ENCODE peak calls at places on chromosomes 6 and 20, in six cellular contexts. N is IMR-90, A is RWPE1, T is hepatocyte, M is tibial artery, F is GM23338. K is an unnamed sample.

GRCh38 chr6:91161246-91161645 is 574.4 kb upstream of the MAP3K7 start:
- DNase-seq in N (no peak), M (no peak), F (no peak), A (no peak), T (no peak), K (no peak)

GRCh38 chr20:23257106-23257761 is 93.4 kb upstream of the NXT1 start:
- DNase-seq in N (peak; percentile 27), A (no peak), T (no peak), F (no peak), M (no peak), K (no peak)

GRCh38 chr6:159828074-159828473 is 28.0 kb downstream of the PNLDC1 start:
- DNase-seq in M (no peak), N (peak; percentile 14), A (no peak), T (no peak), F (no peak), K (no peak)

GRCh38 chr20:34562643-34563042 is 4.1 kb downstream of the MAP1LC3A start:
- DNase-seq in M (no peak), F (peak; percentile 69), N (peak; percentile 16), A (no peak), T (no peak), K (no peak)

GRCh38 chr6:2560903-2561698 is 189.6 kb downstream of the MYLK4 start:
- DNase-seq in N (no peak), M (no peak), T (no peak), A (no peak), F (no peak), K (no peak)

GRCh38 chr20:1225263-1225728 is 548 bp upstream of the RAD21L1 start:
- DNase-seq in F (peak; percentile 91), M (no peak), T (no peak), A (no peak), N (no peak), K (no peak)

GRCh38 chr20:50379049-50379990 is 130.9 kb upstream of the PTPN1 start:
- DNase-seq in M (peak; percentile 96), T (peak; percentile 82), F (no peak), N (peak; percentile 92), A (no peak), K (peak; percentile 93)

GRCh38 chr6:53673138-53673801 is 7.7 kb upstream of the KLHL31 start:
- DNase-seq in T (peak; percentile 24), N (peak; percentile 83), F (no peak), M (no peak), A (peak; percentile 45), K (no peak)

GRCh38 chr6:166365806-166366205 is 16.9 kb downstream of the MPC1 start:
- DNase-seq in N (peak; percentile 43), M (no peak), F (peak; percentile 71), A (no peak), T (no peak), K (no peak)

GRCh38 chr20:8532169-8532568 is 400.1 kb downstream of the PLCB1 start:
- DNase-seq in F (no peak), N (no peak), T (no peak), M (no peak), A (no peak), K (no peak)

GRCh38 chr20:10634683-10635411 is 39.0 kb downstream of the JAG1 start:
- DNase-seq in A (no peak), T (no peak), M (no peak), N (peak; percentile 92), F (no peak), K (no peak)

GRCh38 chr6:167786859-167787675 is 39.6 kb upstream of the AFDN start:
- DNase-seq in F (no peak), N (no peak), A (no peak), T (no peak), M (no peak), K (no peak)

GRCh38 chr6:167791036-167791779 is 35.5 kb upstream of the AFDN start:
- DNase-seq in T (peak; percentile 54), N (no peak), F (no peak), M (no peak), A (peak; percentile 59), K (no peak)

GRCh38 chr6:167789358-167789757 is 37.4 kb upstream of the AFDN start:
- DNase-seq in M (no peak), F (no peak), T (no peak), N (no peak), A (no peak), K (no peak)

GRCh38 chr6:167787896-167788530 is 38.7 kb upstream of the AFDN start:
- DNase-seq in N (no peak), F (no peak), M (no peak), A (no peak), T (no peak), K (no peak)

DNA sequence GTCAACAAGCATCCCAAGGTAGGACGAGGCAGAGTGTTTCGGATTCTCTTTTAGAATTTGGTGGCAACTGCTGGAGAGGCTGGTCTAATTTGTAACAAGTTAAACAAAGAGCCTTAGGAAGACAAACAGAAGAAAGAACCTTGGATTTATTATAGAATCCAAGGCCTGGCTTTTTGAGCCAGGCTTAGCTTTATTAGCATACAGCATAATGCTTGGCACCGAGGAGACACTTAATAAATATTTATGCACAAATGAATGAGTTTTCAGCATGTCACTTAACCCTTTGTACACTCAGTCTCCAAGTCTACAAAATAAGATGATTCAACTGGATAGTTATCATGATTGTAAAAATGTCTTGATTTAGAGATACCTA is 38.2 kb upstream of the AFDN start:
- DNase-seq in F (no peak), M (no peak), N (no peak), A (no peak), T (no peak), K (no peak)
- H3K27ac ChIP-seq in F (no peak overlapping the region), M (no peak overlapping the region), N (no peak overlapping the region), A (no peak overlapping the region), T (no peak overlapping the region), K (no peak overlapping the region)

GRCh38 chr20:16944753-16945152 is 196.6 kb downstream of the OTOR start:
- DNase-seq in M (no peak), F (no peak), A (no peak), N (no peak), T (no peak), K (no peak)

GRCh38 chr20:16946097-16946496 is 197.9 kb downstream of the OTOR start:
- DNase-seq in A (no peak), M (no peak), F (no peak), N (no peak), T (no peak), K (no peak)

GRCh38 chr20:16951876-16952275 is 203.7 kb downstream of the OTOR start:
- DNase-seq in M (no peak), N (no peak), F (no peak), A (no peak), T (no peak), K (no peak)

GRCh38 chr20:16945619-16946018 is 197.5 kb downstream of the OTOR start:
- DNase-seq in A (no peak), T (no peak), N (no peak), F (no peak), M (no peak), K (no peak)

GRCh38 chr20:16947346-16947943 is 199.3 kb downstream of the OTOR start:
- DNase-seq in T (no peak), M (no peak), N (no peak), A (no peak), F (no peak), K (no peak)
- H3K27ac ChIP-seq in T (no peak overlapping the region), M (peak overlapping the region; percentile 40), N (no peak overlapping the region), A (no peak overlapping the region), F (no peak overlapping the region), K (no peak overlapping the region)

GRCh38 chr6:24926192-24926591 is 9.6 kb downstream of the RIPOR2 start:
- DNase-seq in A (no peak), M (no peak), N (no peak), F (no peak), T (no peak), K (no peak)
- H3K27ac ChIP-seq in A (no peak overlapping the region), M (no peak overlapping the region), N (no peak overlapping the region), F (no peak overlapping the region), T (no peak overlapping the region), K (no peak overlapping the region)

DNA sequence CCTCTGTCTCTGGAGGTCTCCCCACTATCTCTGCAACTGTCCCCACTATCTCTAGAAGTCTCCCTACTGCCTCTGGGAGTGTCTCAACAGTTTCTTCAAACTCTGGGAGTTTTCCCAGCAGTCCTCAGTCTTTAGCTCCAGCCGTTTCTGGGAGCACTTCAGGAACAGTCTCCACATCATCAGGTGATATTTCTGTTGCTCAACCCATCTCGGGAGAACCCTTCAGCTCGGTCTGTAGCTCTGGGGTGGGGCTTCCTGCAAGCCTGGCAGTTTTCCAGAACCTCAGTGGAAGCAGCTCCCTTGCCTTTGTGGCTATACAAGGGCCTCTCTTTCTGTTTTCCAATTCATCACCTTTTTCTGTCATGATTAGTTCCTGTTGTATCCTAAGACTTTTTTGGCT is 3.0 kb upstream of the SFTA2 start:
- DNase-seq in M (no peak), T (peak; percentile 77), A (peak; percentile 26), N (no peak), F (no peak), K (no peak)
- H3K27ac ChIP-seq in M (no peak overlapping the region), T (peak overlapping the region; percentile 37), A (peak overlapping the region; percentile 30), N (no peak overlapping the region), F (no peak overlapping the region), K (no peak overlapping the region)

GRCh38 chr6:98576811-98577210 is 257.6 kb upstream of the POU3F2 start:
- DNase-seq in T (no peak), A (no peak), F (no peak), M (no peak), N (no peak), K (no peak)
- H3K27ac ChIP-seq in T (no peak overlapping the region), A (no peak overlapping the region), F (no peak overlapping the region), M (no peak overlapping the region), N (no peak overlapping the region), K (no peak overlapping the region)

DNA sequence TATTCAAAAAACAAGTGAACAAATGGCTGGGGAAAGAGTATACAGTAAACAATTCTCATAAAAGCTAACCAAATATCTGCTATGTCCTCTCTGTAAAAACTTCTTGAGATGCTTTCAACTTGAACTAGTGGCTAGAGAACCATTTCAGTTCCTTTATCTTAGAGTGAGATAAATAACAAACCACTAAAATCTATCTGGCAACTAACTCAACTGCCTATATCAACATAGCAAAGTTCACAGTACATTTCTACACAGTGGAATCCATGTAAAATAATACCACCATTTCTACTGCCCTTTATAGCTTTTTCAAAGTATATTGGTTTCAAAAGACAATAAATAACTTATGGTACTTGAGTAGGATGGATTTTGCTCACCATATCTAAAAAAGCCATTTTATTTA is 95.1 kb downstream of the MMS22L start:
- DNase-seq in M (no peak), T (no peak), A (no peak), N (peak; percentile 28), F (no peak), K (no peak)
- H3K27ac ChIP-seq in M (no peak overlapping the region), T (no peak overlapping the region), A (no peak overlapping the region), N (no peak overlapping the region), F (no peak overlapping the region), K (no peak overlapping the region)

DNA sequence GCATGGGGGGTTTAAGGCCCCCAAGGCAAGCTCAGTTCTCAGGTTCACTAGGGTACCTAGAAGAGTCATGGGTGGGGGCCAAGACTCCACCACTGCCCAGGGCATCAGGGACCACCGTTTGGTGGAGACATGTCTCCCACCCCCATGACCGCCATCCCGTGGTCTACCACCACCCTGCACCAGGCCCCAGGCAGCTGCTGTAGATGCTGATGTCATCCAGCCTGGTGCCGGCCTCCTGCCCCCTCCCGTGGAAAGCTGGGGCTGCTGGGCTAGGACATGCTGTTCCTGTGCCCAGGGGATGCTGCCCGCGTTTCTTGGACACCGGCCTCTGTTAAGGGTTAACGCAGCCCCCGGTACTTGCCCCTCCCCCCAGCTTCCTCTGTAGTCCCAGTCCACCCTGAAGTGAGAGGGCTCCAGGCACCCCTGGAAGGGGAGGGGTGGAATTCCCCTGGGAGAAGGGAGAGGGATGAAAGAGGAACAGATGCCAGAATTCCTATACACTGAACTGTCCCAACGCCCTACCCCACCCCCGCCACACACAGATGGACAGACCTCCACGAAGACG is 587 bp downstream of the IP6K3 start:
- DNase-seq in N (peak; percentile 61), A (peak; percentile 43), F (peak; percentile 42), T (peak; percentile 77), M (peak; percentile 48), K (peak; percentile 86)
- H3K27ac ChIP-seq in N (peak overlapping the region; percentile 30), A (peak overlapping the region; percentile 93), F (no peak overlapping the region), T (peak overlapping the region; percentile 90), M (peak overlapping the region; percentile 54), K (peak overlapping the region; percentile 95)

GRCh38 chr6:129653746-129654145 is 56.2 kb downstream of the ARHGAP18 start:
- DNase-seq in T (no peak), F (no peak), A (no peak), M (no peak), N (no peak), K (no peak)
- H3K27ac ChIP-seq in T (no peak overlapping the region), F (no peak overlapping the region), A (no peak overlapping the region), M (no peak overlapping the region), N (no peak overlapping the region), K (no peak overlapping the region)

K was measured in left ventricle myocardium inferior.